ENCODE peak calls at places on chromosomes 11 and 22, in seven cellular contexts. One of them, this sample, is unnamed.

GRCh38 chr11:79417069-79417920 is 23.5 kb downstream of the TENM4 start:
- DNase-seq in cardiac muscle cell: no peak
- DNase-seq in lung: no peak
- DNase-seq in uterus: no peak
- DNase-seq in aorta: no peak
- DNase-seq in pancreas: no peak
- DNase-seq in effector memory CD4-positive, alpha-beta T cell: no peak
- DNase-seq in this sample: no peak

GRCh38 chr11:11472096-11472495 is 119.0 kb upstream of the CSNK2A3 start:
- DNase-seq in cardiac muscle cell: no peak
- DNase-seq in lung: no peak
- DNase-seq in uterus: no peak
- DNase-seq in aorta: no peak
- DNase-seq in pancreas: no peak
- DNase-seq in effector memory CD4-positive, alpha-beta T cell: no peak
- DNase-seq in this sample: no peak

GRCh38 chr11:119206512-119207299 is 567 bp downstream of the CBL start:
- DNase-seq in cardiac muscle cell: peak; percentile 71
- DNase-seq in lung: peak; percentile 56
- DNase-seq in uterus: peak; percentile 59
- DNase-seq in aorta: peak; percentile 88
- DNase-seq in pancreas: peak; percentile 74
- DNase-seq in effector memory CD4-positive, alpha-beta T cell: peak; percentile 34
- DNase-seq in this sample: peak; percentile 70

GRCh38 chr22:29343313-29343805 is 27.9 kb upstream of the RASL10A start:
- DNase-seq in cardiac muscle cell: peak; percentile 49
- DNase-seq in lung: peak; percentile 49
- DNase-seq in uterus: no peak
- DNase-seq in aorta: no peak
- DNase-seq in pancreas: peak; percentile 92
- DNase-seq in effector memory CD4-positive, alpha-beta T cell: no peak
- DNase-seq in this sample: no peak

GRCh38 chr22:44505796-44506354 is 7.8 kb upstream of the RTL6 start:
- DNase-seq in cardiac muscle cell: no peak
- DNase-seq in lung: no peak
- DNase-seq in uterus: no peak
- DNase-seq in aorta: no peak
- DNase-seq in pancreas: no peak
- DNase-seq in effector memory CD4-positive, alpha-beta T cell: no peak
- DNase-seq in this sample: no peak

GRCh38 chr11:120626791-120627190 is 115.2 kb downstream of the GRIK4 start:
- DNase-seq in cardiac muscle cell: no peak
- DNase-seq in lung: no peak
- DNase-seq in uterus: no peak
- DNase-seq in aorta: no peak
- DNase-seq in pancreas: no peak
- DNase-seq in effector memory CD4-positive, alpha-beta T cell: no peak
- DNase-seq in this sample: no peak

GRCh38 chr11:103326070-103326794 is 217.0 kb downstream of the DYNC2H1 start:
- DNase-seq in cardiac muscle cell: peak; percentile 62
- DNase-seq in lung: peak; percentile 42
- DNase-seq in uterus: no peak
- DNase-seq in aorta: peak; percentile 71
- DNase-seq in pancreas: no peak
- DNase-seq in effector memory CD4-positive, alpha-beta T cell: no peak
- DNase-seq in this sample: no peak

GRCh38 chr11:134039726-134040385 is 29.0 kb upstream of the JAM3 start:
- DNase-seq in cardiac muscle cell: no peak
- DNase-seq in lung: no peak
- DNase-seq in uterus: no peak
- DNase-seq in aorta: no peak
- DNase-seq in pancreas: no peak
- DNase-seq in effector memory CD4-positive, alpha-beta T cell: no peak
- DNase-seq in this sample: no peak

GRCh38 chr11:33696411-33696810 is 4.2 kb downstream of the C11orf91 start:
- DNase-seq in cardiac muscle cell: no peak
- DNase-seq in lung: no peak
- DNase-seq in uterus: no peak
- DNase-seq in aorta: no peak
- DNase-seq in pancreas: no peak
- DNase-seq in effector memory CD4-positive, alpha-beta T cell: no peak
- DNase-seq in this sample: no peak

GRCh38 chr11:67656278-67656922 is 5.9 kb upstream of the ACY3 start:
- DNase-seq in cardiac muscle cell: no peak
- DNase-seq in lung: no peak
- DNase-seq in uterus: no peak
- DNase-seq in aorta: no peak
- DNase-seq in pancreas: no peak
- DNase-seq in effector memory CD4-positive, alpha-beta T cell: no peak
- DNase-seq in this sample: no peak

GRCh38 chr22:48096846-48097665 is 1334.6 kb downstream of the TBC1D22A start:
- DNase-seq in cardiac muscle cell: no peak
- DNase-seq in lung: no peak
- DNase-seq in uterus: peak; percentile 1
- DNase-seq in aorta: no peak
- DNase-seq in pancreas: no peak
- DNase-seq in effector memory CD4-positive, alpha-beta T cell: no peak
- DNase-seq in this sample: no peak

GRCh38 chr11:71154406-71154805 is 98.0 kb downstream of the SHANK2 start:
- DNase-seq in cardiac muscle cell: no peak
- DNase-seq in lung: no peak
- DNase-seq in uterus: no peak
- DNase-seq in aorta: no peak
- DNase-seq in pancreas: no peak
- DNase-seq in effector memory CD4-positive, alpha-beta T cell: no peak
- DNase-seq in this sample: no peak

GRCh38 chr22:32557424-32557823 is 82.8 kb downstream of the FBXO7 start:
- DNase-seq in cardiac muscle cell: no peak
- DNase-seq in lung: no peak
- DNase-seq in uterus: peak; percentile 63
- DNase-seq in aorta: no peak
- DNase-seq in pancreas: no peak
- DNase-seq in effector memory CD4-positive, alpha-beta T cell: no peak
- DNase-seq in this sample: no peak

GRCh38 chr11:117473692-117474091 is 146.0 kb downstream of the CEP164 start:
- DNase-seq in cardiac muscle cell: no peak
- DNase-seq in lung: no peak
- DNase-seq in uterus: no peak
- DNase-seq in aorta: peak; percentile 28
- DNase-seq in pancreas: no peak
- DNase-seq in effector memory CD4-positive, alpha-beta T cell: no peak
- DNase-seq in this sample: no peak

GRCh38 chr11:120316880-120317688 is 8.0 kb upstream of the TLCD5 start:
- DNase-seq in cardiac muscle cell: peak; percentile 69
- DNase-seq in lung: peak; percentile 86
- DNase-seq in uterus: peak; percentile 69
- DNase-seq in aorta: no peak
- DNase-seq in pancreas: peak; percentile 66
- DNase-seq in effector memory CD4-positive, alpha-beta T cell: no peak
- DNase-seq in this sample: no peak

GRCh38 chr22:30206964-30207363 is 39.6 kb downstream of the LIF start:
- DNase-seq in cardiac muscle cell: peak; percentile 43
- DNase-seq in lung: peak; percentile 55
- DNase-seq in uterus: peak; percentile 65
- DNase-seq in aorta: no peak
- DNase-seq in pancreas: peak; percentile 40
- DNase-seq in effector memory CD4-positive, alpha-beta T cell: no peak
- DNase-seq in this sample: peak; percentile 48

GRCh38 chr22:23906641-23907040 is 12.5 kb downstream of the MIF start:
- DNase-seq in cardiac muscle cell: no peak
- DNase-seq in lung: no peak
- DNase-seq in uterus: no peak
- DNase-seq in aorta: no peak
- DNase-seq in pancreas: no peak
- DNase-seq in effector memory CD4-positive, alpha-beta T cell: no peak
- DNase-seq in this sample: no peak

GRCh38 chr22:35032571-35032970 is 33.4 kb upstream of the ISX start:
- DNase-seq in cardiac muscle cell: no peak
- DNase-seq in lung: no peak
- DNase-seq in uterus: no peak
- DNase-seq in aorta: no peak
- DNase-seq in pancreas: no peak
- DNase-seq in effector memory CD4-positive, alpha-beta T cell: no peak
- DNase-seq in this sample: no peak

GRCh38 chr22:35033635-35034296 is 32.2 kb upstream of the ISX start:
- DNase-seq in cardiac muscle cell: no peak
- DNase-seq in lung: no peak
- DNase-seq in uterus: no peak
- DNase-seq in aorta: no peak
- DNase-seq in pancreas: no peak
- DNase-seq in effector memory CD4-positive, alpha-beta T cell: no peak
- DNase-seq in this sample: no peak

GRCh38 chr22:35037089-35037488 is 28.9 kb upstream of the ISX start:
- DNase-seq in cardiac muscle cell: peak; percentile 27
- DNase-seq in lung: no peak
- DNase-seq in uterus: no peak
- DNase-seq in aorta: no peak
- DNase-seq in pancreas: no peak
- DNase-seq in effector memory CD4-positive, alpha-beta T cell: no peak
- DNase-seq in this sample: no peak

GRCh38 chr22:35039625-35040024 is 26.3 kb upstream of the ISX start:
- DNase-seq in cardiac muscle cell: peak; percentile 7
- DNase-seq in lung: no peak
- DNase-seq in uterus: peak; percentile 22
- DNase-seq in aorta: no peak
- DNase-seq in pancreas: no peak
- DNase-seq in effector memory CD4-positive, alpha-beta T cell: no peak
- DNase-seq in this sample: no peak

DNA sequence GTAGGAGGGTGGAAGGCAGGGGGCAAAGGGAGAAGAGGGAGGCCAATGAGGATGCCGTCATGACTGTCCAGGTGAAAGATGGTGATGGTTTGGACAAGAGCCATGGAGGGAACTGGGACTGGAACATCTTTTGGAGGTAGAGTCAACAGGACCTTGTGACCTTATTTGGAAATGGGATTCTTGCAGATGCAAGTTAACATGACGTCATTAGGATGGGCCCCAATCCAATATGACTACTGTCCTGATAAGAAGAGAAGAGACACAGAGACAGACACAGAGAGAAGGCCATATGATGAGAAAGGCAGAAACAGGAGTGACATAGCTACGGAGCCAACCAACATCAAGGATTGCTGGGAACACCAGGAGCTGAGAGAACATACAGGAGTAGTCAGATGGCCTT is 31.0 kb upstream of the ISX start:
- DNase-seq in cardiac muscle cell: no peak
- DNase-seq in lung: no peak
- DNase-seq in uterus: no peak
- DNase-seq in aorta: no peak
- DNase-seq in pancreas: no peak
- DNase-seq in effector memory CD4-positive, alpha-beta T cell: no peak
- DNase-seq in this sample: no peak
- H3K27ac ChIP-seq in cardiac muscle cell: no peak overlapping the region
- H3K27ac ChIP-seq in lung: no peak overlapping the region
- H3K27ac ChIP-seq in uterus: no peak overlapping the region
- H3K27ac ChIP-seq in aorta: no peak overlapping the region
- H3K27ac ChIP-seq in pancreas: no peak overlapping the region
- H3K27ac ChIP-seq in effector memory CD4-positive, alpha-beta T cell: no peak overlapping the region
- H3K27ac ChIP-seq in this sample: no peak overlapping the region

GRCh38 chr22:41579997-41580355 is 9.7 kb downstream of the PMM1 start:
- DNase-seq in cardiac muscle cell: no peak
- DNase-seq in lung: no peak
- DNase-seq in uterus: no peak
- DNase-seq in aorta: no peak
- DNase-seq in pancreas: no peak
- DNase-seq in effector memory CD4-positive, alpha-beta T cell: no peak
- DNase-seq in this sample: no peak
- H3K27ac ChIP-seq in cardiac muscle cell: no peak overlapping the region
- H3K27ac ChIP-seq in lung: no peak overlapping the region
- H3K27ac ChIP-seq in uterus: no peak overlapping the region
- H3K27ac ChIP-seq in aorta: no peak overlapping the region
- H3K27ac ChIP-seq in pancreas: no peak overlapping the region
- H3K27ac ChIP-seq in effector memory CD4-positive, alpha-beta T cell: no peak overlapping the region
- H3K27ac ChIP-seq in this sample: no peak overlapping the region

GRCh38 chr11:61756452-61757212 is 4.2 kb downstream of the MYRF start:
- DNase-seq in cardiac muscle cell: no peak
- DNase-seq in lung: no peak
- DNase-seq in uterus: no peak
- DNase-seq in aorta: no peak
- DNase-seq in pancreas: peak; percentile 88
- DNase-seq in effector memory CD4-positive, alpha-beta T cell: no peak
- DNase-seq in this sample: peak; percentile 81
- H3K27ac ChIP-seq in cardiac muscle cell: peak overlapping the region; percentile 85
- H3K27ac ChIP-seq in lung: no peak overlapping the region
- H3K27ac ChIP-seq in uterus: peak overlapping the region; percentile 91
- H3K27ac ChIP-seq in aorta: no peak overlapping the region
- H3K27ac ChIP-seq in pancreas: peak overlapping the region; percentile 96
- H3K27ac ChIP-seq in effector memory CD4-positive, alpha-beta T cell: no peak overlapping the region
- H3K27ac ChIP-seq in this sample: peak overlapping the region; percentile 92

DNA sequence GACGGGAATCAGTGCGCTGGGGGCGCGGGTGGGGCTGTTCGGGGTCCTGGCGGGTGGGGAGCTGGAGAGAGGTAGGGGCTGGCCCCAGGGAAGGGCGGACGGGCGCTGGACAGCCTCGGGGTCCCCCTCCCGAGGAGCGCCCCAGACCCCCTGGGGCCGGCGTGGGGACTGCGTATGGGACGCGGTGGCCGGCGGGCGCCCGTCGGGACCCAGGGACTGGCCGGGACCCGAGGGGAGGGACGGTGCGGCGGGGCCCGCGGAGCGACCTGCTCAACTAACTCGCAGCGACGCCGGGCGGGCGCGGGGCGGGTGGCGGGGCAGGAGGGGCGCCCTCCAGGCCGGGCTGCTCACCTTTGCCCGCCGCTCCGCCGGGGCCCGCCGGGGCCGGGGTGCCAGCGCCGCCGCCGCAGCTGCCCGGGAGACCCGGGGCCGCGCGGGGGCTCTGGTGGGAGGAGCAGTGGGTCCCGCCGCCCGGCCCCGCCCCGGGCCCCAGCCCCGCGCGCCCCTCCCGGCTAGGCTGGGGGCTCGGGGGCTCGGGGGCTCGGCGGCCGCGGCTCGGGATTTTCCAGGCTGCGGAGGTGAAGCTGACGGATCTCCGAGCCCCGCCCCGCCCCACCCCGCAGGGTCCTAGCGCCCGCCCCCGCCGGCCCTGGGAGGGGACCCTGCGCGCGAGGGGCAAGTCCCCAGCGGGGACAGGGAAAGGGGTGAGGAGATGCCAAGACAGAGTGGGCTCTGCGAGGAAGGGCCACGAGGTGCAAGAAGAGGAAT is 12.3 kb downstream of the STARD10 start:
- DNase-seq in cardiac muscle cell: peak; percentile 67
- DNase-seq in lung: no peak
- DNase-seq in uterus: no peak
- DNase-seq in aorta: peak; percentile 85
- DNase-seq in pancreas: peak; percentile 65
- DNase-seq in effector memory CD4-positive, alpha-beta T cell: peak; percentile 65
- DNase-seq in this sample: peak; percentile 64
- H3K27ac ChIP-seq in cardiac muscle cell: no peak overlapping the region
- H3K27ac ChIP-seq in lung: no peak overlapping the region
- H3K27ac ChIP-seq in uterus: peak overlapping the region; percentile 46
- H3K27ac ChIP-seq in aorta: no peak overlapping the region
- H3K27ac ChIP-seq in pancreas: peak overlapping the region; percentile 66
- H3K27ac ChIP-seq in effector memory CD4-positive, alpha-beta T cell: peak overlapping the region; percentile 51
- H3K27ac ChIP-seq in this sample: peak overlapping the region; percentile 90

DNA sequence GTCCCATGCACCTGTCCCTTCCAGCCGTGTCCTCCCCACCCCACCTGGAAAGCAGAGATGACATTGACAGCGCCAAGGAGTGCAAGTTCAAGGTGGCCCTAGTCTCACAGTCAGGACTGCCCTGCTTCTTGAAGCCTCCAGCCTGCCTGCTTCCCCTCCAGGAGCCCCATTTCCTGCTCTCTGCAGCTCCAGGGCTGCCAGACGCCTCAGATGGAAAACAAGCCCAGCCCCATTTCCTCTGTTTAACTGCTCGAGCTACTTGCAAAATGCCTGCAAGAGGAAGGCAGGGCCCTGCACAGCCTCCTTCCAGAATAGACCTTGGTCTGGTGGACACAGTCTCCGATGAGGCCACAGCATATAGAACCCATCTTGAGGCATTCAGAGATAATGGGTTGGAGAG is 5.0 kb upstream of the DGKZ start:
- DNase-seq in cardiac muscle cell: no peak
- DNase-seq in lung: no peak
- DNase-seq in uterus: no peak
- DNase-seq in aorta: no peak
- DNase-seq in pancreas: no peak
- DNase-seq in effector memory CD4-positive, alpha-beta T cell: no peak
- DNase-seq in this sample: no peak
- H3K27ac ChIP-seq in cardiac muscle cell: peak overlapping the region; percentile 3
- H3K27ac ChIP-seq in lung: peak overlapping the region; percentile 10
- H3K27ac ChIP-seq in uterus: peak overlapping the region; percentile 24
- H3K27ac ChIP-seq in aorta: no peak overlapping the region
- H3K27ac ChIP-seq in pancreas: no peak overlapping the region
- H3K27ac ChIP-seq in effector memory CD4-positive, alpha-beta T cell: peak overlapping the region; percentile 0
- H3K27ac ChIP-seq in this sample: peak overlapping the region; percentile 26